ENCODE peak calls at places on chromosomes 3 and 15, in ten cellular contexts. Z is NCI-H446 treated with DMSO at 0.1 percent for 48 hours, A is kidney epithelial cell, N is choroid plexus epithelial cell, B is NCI-H1105 treated with DMSO at 0.1 percent for 48 hours, O is H4, K is anterior cingulate cortex, L is Caco-2, I is HEK293T, U is activated gamma-delta T cell treated with Interleukin-2 at 50 U/mL for 16 hours. T is an unnamed sample.

GRCh38 chr15:59413577-59413976 is 24.4 kb upstream of the FAM81A start:
- DNase-seq in U (no peak), B (no peak), N (no peak), L (no peak), K (no peak), A (no peak), I (no peak), O (no peak), Z (no peak), T (no peak)

GRCh38 chr15:47718474-47719440 is 1.5 kb downstream of the SEMA6D start:
- DNase-seq in K (peak), O (no peak), U (no peak), Z (no peak), B (peak), I (peak), A (no peak), L (no peak), N (peak), T (no peak)

GRCh38 chr3:52190294-52190841 is 7.6 kb upstream of the ALAS1 start:
- DNase-seq in N (peak), O (peak), U (no peak), B (no peak), I (no peak), L (no peak), K (peak), A (no peak), Z (no peak), T (peak)

GRCh38 chr3:139434764-139435291 is 41.5 kb downstream of the RBP2 start:
- DNase-seq in U (no peak), B (no peak), I (no peak), A (peak), K (no peak), Z (no peak), O (peak), L (no peak), N (peak), T (no peak)

GRCh38 chr3:195071011-195071728 is 199.8 kb downstream of the XXYLT1 start:
- DNase-seq in Z (no peak), O (no peak), B (no peak), A (no peak), I (no peak), N (no peak), U (no peak), K (no peak), L (peak), T (no peak)

GRCh38 chr3:107392549-107393165 is 15.4 kb downstream of the CCDC54 start:
- DNase-seq in N (peak), O (peak), I (no peak), A (peak), U (no peak), L (no peak), Z (no peak), B (no peak), K (no peak), T (peak)

GRCh38 chr15:38168472-38169057 is 84.1 kb upstream of the SPRED1 start:
- DNase-seq in A (no peak), L (peak), O (no peak), Z (no peak), K (no peak), N (no peak), U (no peak), I (no peak), B (no peak), T (no peak)

GRCh38 chr15:85771781-85772445 is 22.8 kb downstream of the KLHL25 start:
- DNase-seq in U (no peak), B (no peak), A (no peak), N (peak), Z (no peak), I (no peak), O (no peak), L (no peak), K (no peak), T (no peak)

GRCh38 chr15:77503240-77503639 is 82.6 kb downstream of the HMG20A start:
- DNase-seq in U (no peak), L (peak), B (no peak), A (no peak), O (no peak), I (no peak), N (no peak), K (no peak), Z (no peak), T (no peak)